ENCODE peak calls at places on chromosomes 11 and 22, in nine cellular contexts. H is HCT116, J is WTC11, V is NB4, U is K562, S is HepG2, Y is SK-N-SH, Z is endothelial cell of umbilical vein, I is H1. D is an unnamed sample.

GRCh38 chr11:35373284-35373933 is 45.9 kb downstream of the SLC1A2 start:
- DNase-seq in Z (no peak), H (no peak), S (peak; percentile 28), J (no peak), U (no peak), Y (peak; percentile 22), V (no peak), I (no peak), D (peak; percentile 74)

GRCh38 chr11:62832346-62833234 is at the start of gene TEX54:
- DNase-seq in I (no peak), Y (no peak), H (no peak), J (no peak), V (no peak), U (peak; percentile 14), Z (no peak), S (no peak), D (no peak)

GRCh38 chr11:72190581-72191205 is 1.2 kb upstream of the FOLR1 start:
- DNase-seq in J (no peak), U (no peak), H (no peak), I (no peak), Z (no peak), V (no peak), Y (no peak), S (no peak), D (no peak)

GRCh38 chr22:25961699-25962098 is 207.6 kb upstream of the SEZ6L start:
- DNase-seq in Y (no peak), S (no peak), Z (no peak), J (no peak), U (no peak), V (no peak), H (no peak), I (no peak), D (no peak)

GRCh38 chr22:40965936-40966557 is 14.9 kb downstream of the RBX1 start:
- DNase-seq in Z (no peak), J (no peak), U (no peak), Y (no peak), S (no peak), H (no peak), I (no peak), V (peak; percentile 26), D (no peak)

GRCh38 chr11:8261316-8261715 is 2.4 kb downstream of the LMO1 start:
- DNase-seq in I (no peak), Z (no peak), H (no peak), S (no peak), V (no peak), U (no peak), Y (no peak), J (no peak), D (no peak)

GRCh38 chr11:44484211-44484610 is 81.3 kb upstream of the CD82 start:
- DNase-seq in I (no peak), S (peak; percentile 16), J (peak; percentile 31), U (peak; percentile 40), Z (peak; percentile 12), Y (peak; percentile 68), V (peak; percentile 29), H (peak; percentile 8), D (peak; percentile 38)

GRCh38 chr11:126331286-126331685 is 24.2 kb upstream of the ST3GAL4 start:
- DNase-seq in U (no peak), S (no peak), Y (no peak), J (no peak), H (no peak), Z (no peak), V (no peak), I (no peak), D (no peak)

GRCh38 chr11:44936527-44936926 is 14.2 kb downstream of the TP53I11 start:
- DNase-seq in U (peak; percentile 82), V (peak; percentile 87), S (peak; percentile 50), Z (peak; percentile 82), J (peak; percentile 93), I (peak; percentile 98), Y (peak; percentile 91), H (peak; percentile 55), D (peak; percentile 80)

GRCh38 chr22:42357634-42358296 is 74.4 kb downstream of the NFAM1 start:
- DNase-seq in J (no peak), Y (no peak), H (no peak), I (no peak), V (no peak), S (no peak), U (no peak), Z (no peak), D (no peak)

GRCh38 chr22:28899199-28899853 is 16.0 kb downstream of the ZNRF3 start:
- DNase-seq in V (no peak), Z (no peak), H (no peak), S (no peak), U (no peak), I (no peak), J (no peak), Y (no peak), D (no peak)

GRCh38 chr11:86610559-86611341 is 61.7 kb downstream of the ME3 start:
- DNase-seq in Y (no peak), I (no peak), U (no peak), H (no peak), S (peak; percentile 16), J (peak; percentile 15), V (no peak), Z (no peak), D (no peak)

GRCh38 chr11:131899954-131900580 is 529.7 kb downstream of the NTM start:
- DNase-seq in J (no peak), V (no peak), U (no peak), S (no peak), H (no peak), I (no peak), Y (peak; percentile 39), Z (no peak), D (no peak)

GRCh38 chr22:17772963-17773605 is 1.2 kb downstream of the BID start:
- DNase-seq in Z (no peak), H (no peak), I (no peak), S (no peak), U (no peak), V (peak; percentile 51), Y (no peak), J (no peak), D (no peak)

GRCh38 chr11:120956710-120957500 is 67.0 kb upstream of the TBCEL start:
- DNase-seq in Z (no peak), H (no peak), Y (peak; percentile 53), J (peak; percentile 48), U (no peak), V (peak; percentile 37), I (peak; percentile 55), S (no peak), D (no peak)

GRCh38 chr11:36308577-36308976 is 12.5 kb downstream of the PRR5L start:
- DNase-seq in U (no peak), I (no peak), Y (no peak), J (no peak), Z (no peak), H (no peak), S (no peak), V (no peak), D (no peak)

GRCh38 chr11:8090756-8091155 is 9.7 kb downstream of the TUB start:
- DNase-seq in Z (peak; percentile 41), Y (peak; percentile 79), I (peak; percentile 90), U (peak; percentile 46), V (peak; percentile 48), H (peak; percentile 8), J (peak; percentile 85), S (peak; percentile 20), D (no peak)

GRCh38 chr11:93323747-93324146 is 6.8 kb upstream of the DEUP1 start:
- DNase-seq in Z (no peak), U (no peak), S (no peak), Y (no peak), V (no peak), H (no peak), I (no peak), J (no peak), D (no peak)

GRCh38 chr11:76918941-76919386 is 58.2 kb downstream of the ACER3 start:
- DNase-seq in Y (peak; percentile 45), I (no peak), S (peak; percentile 58), H (peak; percentile 44), J (no peak), U (peak; percentile 21), V (peak; percentile 78), Z (peak; percentile 73), D (peak; percentile 21)
- TF ChIP-seq MAX in Y (no peak), I (no peak), S (no peak), H (no peak), J (no peak), U (no peak), V (no peak), Z (no peak), D (no peak)

GRCh38 chr11:870127-870413 is 27.4 kb downstream of the TSPAN4 start:
- DNase-seq in J (peak; percentile 38), U (no peak), H (no peak), Z (no peak), I (no peak), V (no peak), Y (peak; percentile 71), S (peak; percentile 24), D (no peak)
- TF ChIP-seq MAX in J (no peak), U (no peak), H (no peak), Z (no peak), I (peak; percentile 53), V (no peak), Y (no peak), S (no peak), D (no peak)

DNA sequence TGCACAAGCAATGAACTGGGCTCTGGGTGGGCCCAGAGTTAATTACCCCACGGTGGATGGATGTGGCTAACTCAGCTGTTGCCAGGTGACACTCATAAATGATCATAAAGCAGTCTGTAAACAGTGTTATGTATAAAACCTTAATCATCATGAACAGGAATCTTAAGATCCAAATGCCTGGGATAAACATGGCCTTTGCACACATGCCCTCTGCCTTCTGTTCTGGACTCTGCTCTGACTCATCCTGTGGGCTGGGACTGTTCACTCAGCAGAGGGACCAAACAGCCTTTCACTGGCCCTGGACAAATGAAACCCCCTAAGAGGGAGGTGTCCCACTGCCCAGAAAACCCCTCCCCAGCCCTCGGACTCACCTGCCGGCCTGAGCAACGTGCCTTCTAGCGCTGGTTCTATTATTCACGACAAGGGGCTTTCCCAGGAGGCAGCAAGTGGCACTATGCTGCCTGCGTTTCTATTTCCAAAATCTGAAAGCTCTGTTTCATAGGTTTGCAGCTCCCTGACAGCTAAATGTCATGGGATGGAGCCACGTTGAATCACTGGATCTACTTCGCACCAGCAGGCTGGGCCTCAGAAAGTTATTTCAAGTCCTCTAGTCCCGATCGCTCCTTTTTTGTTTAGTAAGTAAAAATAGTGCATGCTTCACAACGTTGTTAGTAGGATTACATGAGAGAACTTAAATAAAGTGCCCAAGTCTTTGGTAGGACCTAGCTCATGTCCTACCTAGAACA is 53.0 kb downstream of the LARGE1 start:
- DNase-seq in I (no peak), Z (no peak), H (no peak), J (no peak), Y (no peak), V (peak; percentile 21), S (peak; percentile 48), U (no peak), D (peak; percentile 37)
- TF ChIP-seq MAX in I (no peak), Z (no peak), H (no peak), J (no peak), Y (no peak), V (no peak), S (no peak), U (no peak), D (no peak)

DNA sequence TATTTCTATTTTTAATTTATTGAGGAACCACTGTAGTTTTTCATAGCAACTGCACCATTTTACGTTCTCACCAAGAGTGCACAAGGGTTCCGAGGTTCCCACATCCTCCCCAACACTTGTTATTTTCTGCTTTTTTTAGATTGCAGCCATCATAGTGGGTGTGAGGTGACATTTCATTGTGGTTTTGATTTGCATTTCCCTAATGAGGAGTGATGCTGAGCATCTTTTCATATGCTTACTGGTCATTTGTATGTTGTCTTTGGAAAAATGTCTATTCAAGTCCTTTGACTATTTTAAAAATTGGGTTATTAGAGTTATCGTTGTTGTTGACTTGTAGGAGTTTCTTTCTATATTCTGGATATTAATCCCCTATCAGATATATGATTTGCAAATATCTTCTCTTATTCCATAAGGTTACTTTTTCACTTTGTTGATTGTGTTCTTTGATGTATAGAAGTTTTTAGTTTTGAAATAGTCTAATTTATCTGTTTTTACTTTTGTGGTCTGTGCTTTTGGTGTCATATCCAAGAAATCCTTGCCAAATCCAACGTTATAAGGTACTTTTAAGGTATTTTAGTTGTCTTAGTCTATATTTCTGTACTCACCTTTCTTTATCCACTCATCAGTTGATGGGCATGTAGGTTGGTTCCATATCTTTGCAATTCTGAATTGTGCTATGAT is 9.0 kb downstream of the NEAT1 start:
- DNase-seq in S (no peak), U (no peak), I (no peak), J (no peak), V (no peak), Z (peak; percentile 35), H (no peak), Y (no peak), D (peak; percentile 36)
- TF ChIP-seq MAX in S (no peak), U (no peak), I (no peak), J (no peak), V (no peak), Z (no peak), H (no peak), Y (no peak), D (no peak)